ENCODE peak calls at places on chromosome X, in five cellular contexts. M is fibroblast of lung, Y is mammary epithelial cell, K is colonic mucosa, D is GM23248. E is an unnamed sample.

GRCh38 chrX:116135277-116135676 is 35.3 kb upstream of the AGTR2 start:
- DNase-seq in Y (no peak), K (no peak), M (no peak), D (no peak), E (no peak)

GRCh38 chrX:10929747-10930146 is 181.4 kb upstream of the HCCS start:
- DNase-seq in M (no peak), D (no peak), K (no peak), Y (no peak), E (no peak)

GRCh38 chrX:132842839-132843238 is 115.6 kb downstream of the HS6ST2 start:
- DNase-seq in K (no peak), D (no peak), M (no peak), Y (no peak), E (no peak)

GRCh38 chrX:107935200-107935599 is 47.0 kb downstream of the TEX13B start:
- DNase-seq in M (peak), K (no peak), Y (peak), D (peak), E (peak)

GRCh38 chrX:91435465-91435864 is 826 bp downstream of the PABPC5 start:
- DNase-seq in K (no peak), M (peak), Y (no peak), D (peak), E (no peak)

GRCh38 chrX:3160771-3161170 is 119.5 kb downstream of the ARSF start:
- DNase-seq in D (no peak), Y (no peak), K (no peak), M (no peak), E (no peak)

GRCh38 chrX:42106556-42106955 is 183.2 kb upstream of the CASK start:
- DNase-seq in D (no peak), Y (no peak), K (no peak), M (no peak), E (peak)

GRCh38 chrX:10175317-10175871 is 18.6 kb downstream of the CLCN4 start:
- DNase-seq in Y (no peak), K (no peak), M (peak), D (peak), E (peak)

GRCh38 chrX:130028196-130028595 is 45.8 kb downstream of the BCORL1 start:
- DNase-seq in M (peak), D (peak), K (peak), Y (peak), E (peak)

GRCh38 chrX:25941559-25942250 is 196.4 kb upstream of the MAGEB18 start:
- DNase-seq in Y (peak), D (no peak), K (no peak), M (peak), E (no peak)

GRCh38 chrX:55867254-55867653 is 149.7 kb downstream of the RRAGB start:
- DNase-seq in K (no peak), M (peak), Y (peak), D (peak), E (peak)

GRCh38 chrX:3371163-3371562 is 24.7 kb upstream of the MXRA5 start:
- DNase-seq in M (peak), K (no peak), D (no peak), Y (peak), E (no peak)

GRCh38 chrX:118988913-118989312 is 14.5 kb downstream of the LONRF3 start:
- DNase-seq in K (no peak), M (no peak), D (no peak), Y (no peak), E (no peak)

GRCh38 chrX:151974336-151975227 is at the start of gene GABRE:
- DNase-seq in K (peak), Y (no peak), M (peak), D (peak), E (peak)

GRCh38 chrX:34629572-34629971 is 27.5 kb downstream of the TMEM47 start:
- DNase-seq in M (peak), K (no peak), Y (no peak), D (peak), E (no peak)

GRCh38 chrX:82041034-82041433 is 839.1 kb downstream of the SH3BGRL start:
- DNase-seq in D (no peak), K (no peak), M (no peak), Y (no peak), E (no peak)
- H3K9ac ChIP-seq in D (no peak), K (no peak), M (no peak), Y (no peak), E (no peak)

DNA sequence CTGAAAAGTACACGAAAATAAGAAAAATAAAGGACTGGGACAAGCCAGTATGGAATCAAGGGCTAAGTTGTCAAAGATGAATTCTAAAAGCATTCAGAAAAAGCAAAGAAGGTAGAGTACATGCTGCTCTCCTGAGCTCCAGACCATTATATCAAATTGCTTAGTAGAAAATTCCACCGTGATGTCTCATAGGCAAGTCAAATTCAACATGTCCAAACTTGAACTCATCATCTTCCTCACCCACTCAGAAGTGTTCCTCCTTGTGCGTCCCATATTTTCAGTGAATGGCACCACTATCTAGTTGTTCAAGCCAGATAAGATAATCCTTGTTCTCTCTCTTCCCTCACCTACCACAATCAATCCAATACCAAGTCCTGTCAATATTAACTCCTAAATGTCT is 37.5 kb upstream of the IL13RA2 start:
- DNase-seq in Y (peak), K (no peak), M (no peak), D (no peak), E (no peak)
- H3K4me3 ChIP-seq in Y (no peak), K (no peak), M (no peak), D (no peak), E (no peak)

GRCh38 chrX:111372065-111372464 is 39.9 kb downstream of the DCX start:
- DNase-seq in D (no peak), M (no peak), Y (no peak), K (no peak), E (no peak)
- H3K27ac ChIP-seq in D (no peak), M (no peak), Y (no peak), K (no peak), E (no peak)

GRCh38 chrX:70352473-70352872 is 62.6 kb downstream of the KIF4A start:
- DNase-seq in M (no peak), Y (no peak), D (no peak), K (no peak), E (no peak)

GRCh38 chrX:70354726-70355125 is 64.8 kb downstream of the KIF4A start:
- DNase-seq in M (peak), K (no peak), D (no peak), Y (no peak), E (no peak)

GRCh38 chrX:70359458-70359857 is 63.7 kb upstream of the GDPD2 start:
- DNase-seq in D (no peak), M (no peak), K (no peak), Y (no peak), E (no peak)

DNA sequence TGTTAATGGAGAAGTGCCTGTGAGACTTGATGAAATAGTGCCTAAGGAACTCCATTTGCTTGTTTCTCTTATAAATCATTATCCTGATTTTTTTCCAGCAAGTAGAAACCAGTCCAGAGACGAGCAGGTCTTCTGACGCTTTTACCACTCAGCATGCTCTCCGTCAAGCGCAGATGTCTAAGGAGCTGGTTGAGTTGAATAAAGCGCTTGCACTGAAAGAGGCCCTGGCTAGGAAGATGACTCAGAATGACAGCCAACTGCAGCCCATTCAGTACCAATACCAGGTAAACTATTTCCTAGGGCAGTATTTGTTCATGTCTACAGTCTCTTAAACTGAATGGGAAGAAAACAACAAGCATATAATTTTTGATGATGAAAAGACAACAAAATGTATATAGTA is 63.6 kb downstream of the KIF4A start:
- DNase-seq in K (no peak), D (no peak), Y (no peak), M (no peak), E (no peak)
- H3K9ac ChIP-seq in K (no peak), D (no peak), Y (no peak), M (no peak), E (no peak)

GRCh38 chrX:137212078-137212632 is 178.4 kb upstream of the GPR101 start:
- DNase-seq in D (no peak), Y (no peak), K (no peak), M (no peak), E (no peak)

GRCh38 chrX:137215467-137215866 is 181.7 kb upstream of the GPR101 start:
- DNase-seq in K (no peak), M (no peak), Y (no peak), D (no peak), E (no peak)
- H3K4me3 ChIP-seq in K (no peak), M (no peak), Y (no peak), D (no peak), E (no peak)

GRCh38 chrX:48489296-48489695 is 13.3 kb downstream of the FTSJ1 start:
- DNase-seq in D (no peak), Y (no peak), M (no peak), K (no peak), E (no peak)

GRCh38 chrX:48489892-48490291 is 13.9 kb downstream of the FTSJ1 start:
- DNase-seq in M (no peak), D (no peak), K (no peak), Y (no peak), E (no peak)

GRCh38 chrX:48492293-48492910 is 16.4 kb upstream of the PORCN start:
- DNase-seq in M (no peak), D (peak), K (no peak), Y (no peak), E (peak)

GRCh38 chrX:48491809-48492208 is 15.8 kb downstream of the FTSJ1 start:
- DNase-seq in M (no peak), D (peak), Y (no peak), K (no peak), E (no peak)

DNA sequence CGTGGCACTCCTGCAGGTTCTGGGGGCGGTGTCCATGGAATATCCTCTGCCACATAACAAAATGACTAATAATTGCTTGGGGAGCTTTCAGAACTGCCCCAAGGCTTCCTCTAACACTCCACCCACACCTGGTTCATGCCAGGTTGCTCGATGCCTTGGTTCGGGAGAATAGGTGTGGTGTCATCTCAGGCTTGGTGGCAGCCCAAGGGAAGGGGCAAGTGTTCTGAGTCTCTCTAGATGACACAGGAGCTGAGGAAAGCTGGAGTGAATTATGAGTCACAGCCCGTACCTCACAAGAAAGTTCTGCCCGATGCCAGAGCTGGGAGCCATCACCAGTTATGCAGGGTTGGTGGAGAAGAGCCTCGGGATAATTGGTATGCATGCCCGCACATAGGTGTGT is 14.7 kb downstream of the FTSJ1 start:
- DNase-seq in K (no peak), Y (peak), D (peak), M (peak), E (no peak)
- H3K27ac ChIP-seq in K (no peak), Y (peak), D (peak), M (no peak), E (no peak)

DNA sequence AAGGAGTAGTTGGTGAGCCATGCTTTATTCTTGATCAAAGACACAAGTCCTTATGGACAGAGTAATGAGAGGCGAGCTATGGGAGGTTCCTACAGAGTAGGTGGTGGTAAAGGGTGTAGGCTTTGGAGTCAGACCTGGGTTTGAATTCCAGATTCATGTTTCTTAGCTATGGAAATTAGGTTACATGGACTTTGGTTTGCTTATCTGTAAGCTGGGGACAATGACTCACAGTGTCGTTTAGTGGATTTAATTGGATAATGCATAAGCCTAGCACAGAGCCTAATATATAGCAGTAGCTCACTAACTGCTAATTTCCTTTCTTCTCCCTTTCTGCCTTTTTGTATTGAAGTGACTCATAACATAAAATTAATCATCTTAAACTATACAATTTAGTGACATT is 5.0 kb upstream of the TRPC5 start:
- DNase-seq in M (no peak), D (no peak), Y (no peak), K (no peak), E (no peak)
- H3K9ac ChIP-seq in M (no peak), D (no peak), Y (no peak), K (no peak), E (no peak)

GRCh38 chrX:46328133-46328532 is 217.1 kb downstream of the ZNF674 start:
- DNase-seq in K (no peak), Y (no peak), M (no peak), D (no peak), E (no peak)

GRCh38 chrX:46325312-46325877 is 219.8 kb downstream of the ZNF674 start:
- DNase-seq in D (peak), M (peak), Y (peak), K (no peak), E (peak)

GRCh38 chrX:46326161-46326560 is 219.1 kb downstream of the ZNF674 start:
- DNase-seq in Y (peak), D (peak), K (no peak), M (peak), E (peak)

GRCh38 chrX:46330513-46330912 is 214.7 kb downstream of the ZNF674 start:
- DNase-seq in M (no peak), D (no peak), Y (no peak), K (no peak), E (no peak)

GRCh38 chrX:46327229-46328081 is 217.8 kb downstream of the ZNF674 start:
- DNase-seq in Y (peak), K (peak), D (peak), M (peak), E (peak)
- H3K4me3 ChIP-seq in Y (peak), K (no peak), D (no peak), M (no peak), E (no peak)

DNA sequence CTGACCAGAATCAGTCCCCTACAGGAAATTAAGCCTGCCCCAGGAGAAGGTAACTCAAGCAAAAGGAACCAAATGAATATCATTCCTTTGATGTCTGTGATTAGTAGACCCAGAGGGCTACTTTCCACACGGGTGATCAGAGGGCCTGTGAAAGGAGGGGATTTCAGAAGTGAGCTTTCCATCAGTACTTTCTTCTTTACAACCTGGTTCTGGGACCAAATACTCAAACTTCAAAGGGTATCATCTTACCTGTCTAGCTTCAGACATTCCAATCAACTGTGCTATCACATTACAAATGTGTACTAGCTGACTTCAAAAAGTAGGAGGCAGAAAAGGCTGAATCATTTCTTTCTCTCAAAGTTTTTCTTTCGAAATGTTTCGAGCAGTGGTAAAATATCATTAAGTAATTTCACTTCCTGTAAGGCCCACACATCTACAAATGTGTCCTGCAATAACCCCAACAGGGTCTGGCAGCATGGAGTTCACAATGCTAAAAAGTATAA is 23.9 kb downstream of the ACSL4 start:
- DNase-seq in M (peak), D (peak), Y (peak), K (no peak), E (peak)
- H3K27ac ChIP-seq in M (peak), D (peak), Y (no peak), K (peak), E (peak)

E was measured in mesenchymal stem cell.